ENCODE peak calls at places on chromosomes 11 and 22, in four cellular contexts. Q is stomach, N is transverse colon, R is suprapubic skin. C is an unnamed sample.
A peak's percentile ranks its signal among the peaks of the same experiment; 100 is the strongest.

GRCh38 chr11:78030429-78031325 is 7.6 kb upstream of the KCTD14 start:
- DNase-seq in Q (peak; percentile 89), N (peak; percentile 73), R (no peak), C (no peak)

GRCh38 chr11:46279393-46280099 is 2.1 kb downstream of the CREB3L1 start:
- DNase-seq in N (peak; percentile 65), Q (peak; percentile 58), R (no peak), C (no peak)

GRCh38 chr11:61266602-61267001 is 25.6 kb downstream of the PGA5 start:
- DNase-seq in Q (no peak), N (no peak), R (no peak), C (no peak)

GRCh38 chr22:42364641-42365336 is 67.4 kb downstream of the NFAM1 start:
- DNase-seq in R (no peak), N (no peak), Q (no peak), C (no peak)

GRCh38 chr11:112616292-112617088 is 344.7 kb upstream of the NCAM1 start:
- DNase-seq in Q (no peak), N (no peak), R (no peak), C (no peak)

GRCh38 chr22:18929459-18929858 is 6.6 kb downstream of the PRODH start:
- DNase-seq in Q (no peak), R (peak; percentile 68), N (no peak), C (no peak)

GRCh38 chr11:5719703-5720495 is 16.3 kb upstream of the OR56B1 start:
- DNase-seq in Q (no peak), N (no peak), R (no peak), C (no peak)

GRCh38 chr11:28231475-28231874 is 123.3 kb downstream of the METTL15 start:
- DNase-seq in R (no peak), Q (no peak), N (no peak), C (no peak)

GRCh38 chr11:21727102-21727501 is 465.8 kb upstream of the ANO5 start:
- DNase-seq in R (no peak), N (no peak), Q (no peak), C (no peak)

GRCh38 chr22:17783317-17783716 is 9.0 kb upstream of the BID start:
- DNase-seq in Q (no peak), R (no peak), N (no peak), C (no peak)
- TF ChIP-seq POLR2AphosphoS5 in Q (no peak), R (no peak), N (no peak), C (no peak)

DNA sequence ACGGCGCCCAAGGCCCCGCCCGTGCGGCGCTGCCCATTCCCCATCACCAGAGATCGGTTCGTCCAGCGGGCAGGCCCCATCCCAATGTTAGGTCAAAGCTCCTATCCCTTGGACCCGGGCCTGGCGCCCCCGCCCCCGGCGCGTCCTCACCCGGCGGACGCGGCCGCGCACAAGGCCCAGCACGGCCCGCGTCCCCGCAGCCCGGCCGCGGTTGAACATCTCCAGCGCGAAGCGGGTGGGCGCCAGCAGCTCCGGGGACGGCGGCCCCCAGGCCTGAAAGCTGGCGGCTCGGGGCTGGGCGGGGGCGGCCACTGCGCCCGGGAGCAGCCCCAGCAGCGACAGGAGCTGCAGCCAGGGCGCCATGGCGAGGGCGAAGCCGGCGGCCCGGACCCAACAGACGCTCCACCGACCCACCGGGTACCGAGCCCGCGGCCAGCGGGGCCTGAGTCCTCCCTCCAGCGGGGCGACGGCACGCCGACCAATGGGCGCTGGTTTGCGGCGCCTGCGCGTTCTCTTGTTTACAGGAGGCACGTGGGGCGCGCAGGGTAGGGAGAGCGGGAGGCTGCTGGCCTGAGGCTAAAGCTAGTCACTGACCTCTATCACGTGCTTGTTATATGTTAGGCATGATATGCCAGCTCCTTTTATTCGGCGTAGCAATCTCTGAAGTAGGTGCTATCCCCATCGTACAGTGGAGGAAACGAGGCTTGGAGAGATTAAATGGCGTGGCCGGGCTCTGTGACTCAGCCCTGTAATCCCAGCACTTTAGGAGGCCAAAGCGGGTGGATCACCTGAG is at the start of gene CTSF:
- DNase-seq in R (peak; percentile 91), N (peak; percentile 85), Q (peak; percentile 91), C (peak; percentile 93)
- TF ChIP-seq POLR2A in R (no peak), N (no peak), Q (no peak), C (no peak)

GRCh38 chr22:29642694-29643093 is 39.3 kb downstream of the NF2 start:
- DNase-seq in Q (no peak), N (no peak), R (no peak), C (no peak)

GRCh38 chr22:29650370-29650769 is 46.9 kb downstream of the NF2 start:
- DNase-seq in N (no peak), Q (no peak), R (no peak), C (no peak)

DNA sequence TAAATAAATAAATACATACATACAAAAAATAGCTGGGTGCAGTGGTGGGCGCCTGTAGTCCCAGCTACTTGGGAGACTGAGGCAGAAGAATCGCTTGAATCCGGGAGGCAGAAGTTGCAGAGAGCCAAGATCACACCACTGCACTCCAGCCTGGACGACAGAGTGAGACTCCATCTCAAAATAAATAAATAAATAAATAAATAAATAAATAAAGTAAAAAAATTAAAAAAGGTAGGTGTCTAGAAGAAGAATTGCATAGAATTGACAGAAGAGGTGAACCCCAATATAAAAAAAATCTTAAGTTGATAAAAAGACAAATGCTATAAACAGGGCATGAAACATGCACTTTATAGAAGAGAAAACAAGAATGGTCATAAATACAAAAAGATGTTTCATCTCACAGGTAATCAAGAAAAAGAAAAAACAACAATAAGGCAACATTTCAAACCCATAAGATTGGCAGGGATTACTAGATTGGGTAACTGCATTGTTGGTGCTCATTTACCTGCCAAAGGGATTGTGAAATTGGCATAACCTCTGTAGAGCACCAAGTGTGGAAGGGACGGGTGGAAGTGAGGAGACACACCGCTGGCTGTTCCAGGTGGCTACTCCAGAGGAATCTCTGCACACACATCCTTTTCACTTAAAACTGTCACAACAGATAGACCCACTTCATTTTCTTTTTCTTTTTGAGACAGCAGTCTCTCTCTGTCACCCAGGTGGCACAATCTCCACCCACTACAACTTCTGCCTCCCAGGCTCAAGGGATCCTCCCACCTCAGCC is 44.7 kb downstream of the NF2 start:
- DNase-seq in R (no peak), N (no peak), Q (no peak), C (no peak)
- TF ChIP-seq POLR2AphosphoS5 in R (no peak), N (no peak), Q (no peak), C (no peak)

GRCh38 chr22:36505998-36506635 is 723 bp downstream of the FOXRED2 start:
- DNase-seq in Q (no peak), N (peak; percentile 13), R (no peak), C (no peak)

GRCh38 chr22:36507518-36508010 is 724 bp upstream of the FOXRED2 start:
- DNase-seq in Q (no peak), R (no peak), N (no peak), C (no peak)

GRCh38 chr22:36510966-36511881 is 4.4 kb upstream of the FOXRED2 start:
- DNase-seq in N (peak; percentile 34), R (no peak), Q (no peak), C (no peak)

GRCh38 chr22:36510384-36510783 is 3.5 kb upstream of the FOXRED2 start:
- DNase-seq in N (no peak), Q (no peak), R (no peak), C (no peak)

DNA sequence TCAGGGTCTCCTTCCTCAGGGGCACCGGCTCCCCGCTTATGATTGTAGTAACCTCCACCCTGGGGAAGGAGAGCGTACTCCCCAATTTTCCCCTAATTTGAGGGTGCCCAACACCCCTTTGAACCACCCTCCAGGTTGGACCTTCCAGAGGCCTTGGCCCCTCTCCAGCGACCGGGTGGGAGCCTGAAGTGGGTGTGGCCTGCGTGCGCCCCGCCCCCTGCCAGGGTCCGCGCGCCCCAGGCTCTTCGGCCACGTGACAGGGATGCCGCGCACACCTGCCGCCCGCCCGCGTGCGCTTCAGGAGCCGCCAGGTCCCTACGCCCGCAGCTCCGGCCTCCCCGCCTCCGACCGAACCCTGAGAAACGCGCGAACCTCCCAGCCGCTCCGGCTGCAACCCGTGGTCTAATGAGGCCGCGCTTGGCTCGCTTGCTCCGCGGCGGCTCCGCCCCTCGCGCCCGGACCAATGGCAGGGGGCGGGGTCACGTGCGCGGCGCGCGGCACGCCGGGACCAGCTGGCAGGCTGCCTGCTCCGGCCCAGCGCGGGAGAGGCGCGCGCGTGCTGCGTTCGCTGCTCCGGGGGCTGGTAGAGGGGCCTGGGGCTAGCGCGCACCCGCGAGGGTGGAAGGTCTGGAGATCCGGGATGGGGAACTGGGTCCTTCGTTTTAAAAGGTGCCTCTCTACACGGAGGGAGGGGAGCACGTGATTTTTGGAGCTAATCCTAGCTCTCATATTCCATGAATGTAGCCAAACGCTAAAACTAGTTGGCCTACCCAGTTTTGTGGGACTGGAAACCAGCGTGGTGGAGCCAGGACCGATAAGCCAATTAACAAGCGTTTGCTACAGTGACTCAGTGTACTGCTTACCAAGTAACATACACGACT is at the start of gene FOXRED2:
- DNase-seq in N (peak; percentile 92), R (peak; percentile 90), Q (peak; percentile 93), C (peak; percentile 99)
- TF ChIP-seq POLR2A in N (peak; percentile 51), R (peak; percentile 37), Q (no peak), C (peak; percentile 56)

DNA sequence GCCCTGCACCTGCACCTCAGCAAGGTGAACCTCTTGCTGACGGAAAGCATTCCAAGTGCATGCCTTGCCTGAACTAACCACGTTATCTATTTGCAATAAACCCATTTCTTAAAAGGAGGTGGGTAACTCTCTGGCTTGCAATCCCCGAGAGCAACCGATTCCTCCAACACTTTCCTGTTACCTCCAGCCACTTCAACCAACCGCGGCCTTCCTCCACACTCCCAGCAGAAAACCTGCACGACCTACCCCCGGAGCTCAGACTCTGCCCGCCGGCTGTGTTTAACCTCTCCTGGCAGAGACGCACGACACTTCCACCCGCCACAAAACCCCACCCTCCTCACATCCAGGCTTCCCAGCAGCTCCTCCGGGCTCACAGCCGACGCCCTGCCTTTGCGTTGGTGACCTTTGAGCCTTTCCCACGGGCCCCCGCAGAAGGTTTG is 714 bp downstream of the SCO2 start:
- DNase-seq in Q (no peak), R (peak; percentile 85), N (no peak), C (no peak)
- TF ChIP-seq POLR2AphosphoS5 in Q (no peak), R (no peak), N (no peak), C (peak; percentile 16)

GRCh38 chr11:63611395-63611747 is 2.9 kb downstream of the PLAAT3 start:
- DNase-seq in R (no peak), N (no peak), Q (no peak), C (no peak)

GRCh38 chr11:63616953-63617352 is 2.7 kb upstream of the PLAAT3 start:
- DNase-seq in R (no peak), Q (no peak), N (no peak), C (no peak)

GRCh38 chr11:63612181-63612580 is 2.1 kb downstream of the PLAAT3 start:
- DNase-seq in R (no peak), N (no peak), Q (no peak), C (no peak)

GRCh38 chr11:63613517-63614135 is 607 bp downstream of the PLAAT3 start:
- DNase-seq in R (peak; percentile 76), N (peak; percentile 38), Q (peak; percentile 44), C (peak; percentile 44)

DNA sequence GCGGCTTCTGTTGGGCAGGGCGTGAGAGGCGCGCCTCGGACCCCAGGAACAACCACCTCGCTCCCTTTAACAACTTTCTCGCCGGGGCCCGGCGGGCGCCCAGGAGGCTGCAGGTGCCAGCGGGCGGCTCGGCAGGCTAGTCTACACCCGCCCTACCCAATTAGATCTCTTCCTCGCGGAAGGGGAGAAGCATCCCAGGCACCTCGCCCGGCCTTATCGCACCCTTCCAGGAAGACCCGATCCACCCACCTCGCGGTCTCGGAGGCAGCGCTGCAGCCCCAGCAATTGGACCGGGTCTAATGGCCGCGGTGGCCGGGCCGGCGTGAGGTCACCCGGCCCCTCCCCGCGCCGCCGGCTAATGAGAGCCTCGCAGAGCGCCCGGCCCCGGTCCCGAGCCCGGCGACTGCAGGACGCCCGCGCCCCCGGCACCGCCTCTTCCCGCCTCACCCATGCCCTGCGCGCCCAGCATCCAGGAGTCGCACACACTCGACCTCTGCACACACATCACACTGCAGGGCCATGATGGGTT is at the start of gene PLAAT3:
- DNase-seq in N (peak; percentile 78), R (peak; percentile 81), Q (peak; percentile 85), C (peak; percentile 37)
- TF ChIP-seq POLR2A in N (peak; percentile 35), R (peak; percentile 31), Q (no peak), C (no peak)

GRCh38 chr22:44023404-44024287 is 456 bp upstream of the PARVB start:
- DNase-seq in Q (peak; percentile 54), R (no peak), N (peak; percentile 50), C (peak; percentile 51)
- TF ChIP-seq POLR2AphosphoS5 in Q (peak; percentile 14), R (no peak), N (no peak), C (peak; percentile 55)